ENCODE peak calls at places on chromosomes 11 and 22, in nine cellular contexts. D, E, M, S, Y, J, G, Q and P are unnamed samples.

GRCh38 chr11:11607772-11608171 is 14.0 kb downstream of the GALNT18 start:
- DNase-seq in D (no peak), E (peak; percentile 82), M (no peak), S (peak; percentile 42), Y (no peak), J (no peak), G (no peak), Q (no peak), P (no peak)

GRCh38 chr11:119350302-119350701 is 3.8 kb upstream of the MFRP start:
- DNase-seq in D (no peak), E (no peak), M (no peak), S (no peak), Y (no peak), J (no peak), G (no peak), Q (no peak), P (no peak)

GRCh38 chr22:22168190-22168940 is 76.2 kb upstream of the VPREB1 start:
- DNase-seq in D (no peak), E (peak; percentile 9), M (peak; percentile 22), S (peak; percentile 60), Y (peak; percentile 50), J (peak; percentile 83), G (no peak), Q (no peak), P (peak; percentile 79)

GRCh38 chr11:77135069-77135468 is 7.0 kb downstream of the MYO7A start:
- DNase-seq in D (no peak), E (no peak), M (no peak), S (no peak), Y (no peak), J (no peak), G (no peak), Q (no peak), P (no peak)

GRCh38 chr11:27420722-27421572 is 51.6 kb downstream of the LGR4 start:
- DNase-seq in D (no peak), E (no peak), M (peak; percentile 73), S (no peak), Y (no peak), J (peak; percentile 34), G (no peak), Q (no peak), P (no peak)

GRCh38 chr11:39209966-39210365 is 2249.5 kb downstream of the LRRC4C start:
- DNase-seq in D (no peak), E (no peak), M (no peak), S (no peak), Y (no peak), J (no peak), G (no peak), Q (no peak), P (no peak)

GRCh38 chr22:36068776-36069344 is 40.2 kb upstream of the RBFOX2 start:
- DNase-seq in D (no peak), E (peak; percentile 18), M (no peak), S (no peak), Y (no peak), J (no peak), G (no peak), Q (no peak), P (no peak)

GRCh38 chr22:49548356-49549202 is 279.1 kb downstream of the BRD1 start:
- DNase-seq in D (no peak), E (peak; percentile 32), M (peak; percentile 13), S (no peak), Y (no peak), J (no peak), G (no peak), Q (no peak), P (no peak)

GRCh38 chr11:110177057-110177397 is 83.8 kb downstream of the ZC3H12C start:
- DNase-seq in D (no peak), E (no peak), M (no peak), S (no peak), Y (no peak), J (no peak), G (no peak), Q (no peak), P (no peak)

GRCh38 chr11:72746821-72747220 is 5.4 kb downstream of the ARAP1 start:
- DNase-seq in D (no peak), E (no peak), M (no peak), S (no peak), Y (no peak), J (no peak), G (no peak), Q (no peak), P (no peak)

GRCh38 chr11:4038973-4039372 is 55.6 kb upstream of the RRM1 start:
- DNase-seq in D (no peak), E (peak; percentile 11), M (no peak), S (no peak), Y (no peak), J (no peak), G (no peak), Q (no peak), P (no peak)

GRCh38 chr22:36331306-36331911 is 56.4 kb downstream of the MYH9 start:
- DNase-seq in D (peak; percentile 77), E (peak; percentile 96), M (no peak), S (peak; percentile 98), Y (peak; percentile 89), J (no peak), G (peak; percentile 66), Q (peak; percentile 86), P (peak; percentile 94)

GRCh38 chr11:96238563-96239166 is 104.3 kb downstream of the MAML2 start:
- DNase-seq in D (no peak), E (no peak), M (no peak), S (no peak), Y (no peak), J (peak; percentile 69), G (no peak), Q (no peak), P (no peak)

GRCh38 chr11:69437001-69437875 is 44.2 kb upstream of the LINC01488 start:
- DNase-seq in D (no peak), E (peak; percentile 85), M (no peak), S (peak; percentile 55), Y (no peak), J (no peak), G (no peak), Q (no peak), P (no peak)

GRCh38 chr11:61881397-61881796 is 9.9 kb downstream of the FADS3 start:
- DNase-seq in D (no peak), E (no peak), M (no peak), S (no peak), Y (no peak), J (no peak), G (no peak), Q (no peak), P (peak; percentile 52)

GRCh38 chr11:6568191-6568918 is 35.1 kb downstream of the RRP8 start:
- DNase-seq in D (no peak), E (peak; percentile 77), M (no peak), S (peak; percentile 39), Y (peak; percentile 38), J (peak; percentile 91), G (no peak), Q (no peak), P (peak; percentile 85)

GRCh38 chr22:41449321-41449720 is 2.7 kb upstream of the TOB2 start:
- DNase-seq in D (no peak), E (no peak), M (no peak), S (no peak), Y (no peak), J (no peak), G (no peak), Q (no peak), P (peak; percentile 17)

GRCh38 chr11:58675344-58676155 is 53.1 kb downstream of the CNTF start:
- DNase-seq in D (peak; percentile 79), E (peak; percentile 85), M (peak; percentile 12), S (peak; percentile 67), Y (peak; percentile 26), J (peak; percentile 62), G (peak; percentile 41), Q (peak; percentile 64), P (peak; percentile 75)

GRCh38 chr11:121086866-121087265 is 14.2 kb upstream of the TECTA start:
- DNase-seq in D (no peak), E (peak; percentile 34), M (no peak), S (peak; percentile 52), Y (no peak), J (no peak), G (no peak), Q (no peak), P (no peak)

GRCh38 chr22:27543460-27543859 is 258.1 kb downstream of the MN1 start:
- DNase-seq in D (no peak), E (no peak), M (no peak), S (no peak), Y (no peak), J (no peak), G (no peak), Q (no peak), P (no peak)

GRCh38 chr11:15985127-15985862 is 371.1 kb downstream of the SOX6 start:
- DNase-seq in D (no peak), E (no peak), M (no peak), S (no peak), Y (no peak), J (no peak), G (no peak), Q (no peak), P (no peak)

GRCh38 chr22:29914165-29914564 is 31.2 kb downstream of the MTMR3 start:
- DNase-seq in D (no peak), E (peak; percentile 57), M (no peak), S (peak; percentile 52), Y (peak; percentile 34), J (no peak), G (no peak), Q (no peak), P (no peak)

GRCh38 chr11:8839957-8840945 is 70.7 kb upstream of the AKIP1 start:
- DNase-seq in D (no peak), E (peak; percentile 27), M (no peak), S (peak; percentile 77), Y (no peak), J (no peak), G (no peak), Q (peak; percentile 9), P (no peak)

GRCh38 chr22:29503811-29504372 is 23.9 kb downstream of the NEFH start:
- DNase-seq in D (no peak), E (peak; percentile 17), M (no peak), S (peak; percentile 24), Y (peak; percentile 63), J (peak; percentile 18), G (no peak), Q (no peak), P (peak; percentile 84)

GRCh38 chr11:127362754-127363153 is 362.2 kb upstream of the KIRREL3 start:
- DNase-seq in D (no peak), E (no peak), M (no peak), S (no peak), Y (no peak), J (no peak), G (no peak), Q (no peak), P (no peak)

GRCh38 chr11:44518968-44519550 is 46.4 kb upstream of the CD82 start:
- DNase-seq in D (no peak), E (no peak), M (no peak), S (no peak), Y (no peak), J (no peak), G (no peak), Q (no peak), P (no peak)

GRCh38 chr11:18395735-18396504 is 1.6 kb downstream of the LDHA start:
- DNase-seq in D (peak; percentile 93), E (peak; percentile 98), M (peak; percentile 94), S (peak; percentile 99), Y (peak; percentile 99), J (peak; percentile 99), G (peak; percentile 91), Q (peak; percentile 94), P (peak; percentile 99)

GRCh38 chr22:30211124-30211820 is 35.3 kb downstream of the LIF start:
- DNase-seq in D (no peak), E (no peak), M (no peak), S (no peak), Y (no peak), J (no peak), G (no peak), Q (no peak), P (no peak)

GRCh38 chr22:46031561-46031960 is 54.6 kb upstream of the WNT7B start:
- DNase-seq in D (no peak), E (no peak), M (no peak), S (no peak), Y (no peak), J (no peak), G (no peak), Q (no peak), P (no peak)

GRCh38 chr22:49373801-49374226 is 453.9 kb downstream of the BRD1 start:
- DNase-seq in D (no peak), E (no peak), M (no peak), S (no peak), Y (no peak), J (no peak), G (no peak), Q (no peak), P (no peak)

GRCh38 chr11:2903672-2904011 is 18.1 kb upstream of the CDKN1C start:
- DNase-seq in D (no peak), E (no peak), M (no peak), S (no peak), Y (no peak), J (no peak), G (no peak), Q (no peak), P (no peak)